ENCODE peak calls at places on chromosome 14, in six cellular contexts. One of them, this sample, is unnamed.

GRCh38 chr14:95601650-95602049 is 66.8 kb downstream of the GLRX5 start:
- DNase-seq in SIG-M5: no peak
- DNase-seq in left kidney: no peak
- DNase-seq in A549: no peak
- DNase-seq in hepatocyte: no peak
- DNase-seq in PC-9: no peak
- DNase-seq in this sample: no peak

GRCh38 chr14:96944297-96944696 is 147.1 kb downstream of the VRK1 start:
- DNase-seq in SIG-M5: no peak
- DNase-seq in left kidney: no peak
- DNase-seq in A549: no peak
- DNase-seq in hepatocyte: no peak
- DNase-seq in PC-9: no peak
- DNase-seq in this sample: peak; percentile 45

GRCh38 chr14:64758711-64759554 is 54.7 kb downstream of the PLEKHG3 start:
- DNase-seq in SIG-M5: no peak
- DNase-seq in left kidney: peak; percentile 69
- DNase-seq in A549: peak; percentile 82
- DNase-seq in hepatocyte: peak; percentile 89
- DNase-seq in PC-9: peak; percentile 77
- DNase-seq in this sample: peak; percentile 63

GRCh38 chr14:100762901-100763300 is 36.2 kb downstream of the DLK1 start:
- DNase-seq in SIG-M5: no peak
- DNase-seq in left kidney: no peak
- DNase-seq in A549: no peak
- DNase-seq in hepatocyte: no peak
- DNase-seq in PC-9: no peak
- DNase-seq in this sample: no peak

GRCh38 chr14:102486513-102487203 is 22.9 kb downstream of the ANKRD9 start:
- DNase-seq in SIG-M5: no peak
- DNase-seq in left kidney: no peak
- DNase-seq in A549: no peak
- DNase-seq in hepatocyte: no peak
- DNase-seq in PC-9: no peak
- DNase-seq in this sample: no peak

GRCh38 chr14:91753501-91754128 is 21.7 kb upstream of the CATSPERB start:
- DNase-seq in SIG-M5: no peak
- DNase-seq in left kidney: no peak
- DNase-seq in A549: no peak
- DNase-seq in hepatocyte: no peak
- DNase-seq in PC-9: no peak
- DNase-seq in this sample: no peak

GRCh38 chr14:90777830-90778467 is 38.3 kb downstream of the TTC7B start:
- DNase-seq in SIG-M5: no peak
- DNase-seq in left kidney: no peak
- DNase-seq in A549: no peak
- DNase-seq in hepatocyte: no peak
- DNase-seq in PC-9: no peak
- DNase-seq in this sample: peak; percentile 70

GRCh38 chr14:88473791-88474190 is 81.0 kb downstream of the PTPN21 start:
- DNase-seq in SIG-M5: no peak
- DNase-seq in left kidney: peak; percentile 5
- DNase-seq in A549: no peak
- DNase-seq in hepatocyte: peak; percentile 65
- DNase-seq in PC-9: no peak
- DNase-seq in this sample: no peak

GRCh38 chr14:44912041-44912869 is 49.5 kb downstream of the KLHL28 start:
- DNase-seq in SIG-M5: no peak
- DNase-seq in left kidney: peak; percentile 60
- DNase-seq in A549: no peak
- DNase-seq in hepatocyte: no peak
- DNase-seq in PC-9: no peak
- DNase-seq in this sample: no peak

GRCh38 chr14:68318788-68319187 is 474.1 kb downstream of the ZFP36L1 start:
- DNase-seq in SIG-M5: no peak
- DNase-seq in left kidney: peak; percentile 43
- DNase-seq in A549: no peak
- DNase-seq in hepatocyte: no peak
- DNase-seq in PC-9: no peak
- DNase-seq in this sample: no peak

GRCh38 chr14:71403673-71404072 is 496.4 kb downstream of the PCNX1 start:
- DNase-seq in SIG-M5: no peak
- DNase-seq in left kidney: peak; percentile 9
- DNase-seq in A549: peak; percentile 20
- DNase-seq in hepatocyte: no peak
- DNase-seq in PC-9: no peak
- DNase-seq in this sample: no peak

GRCh38 chr14:76955575-76956252 is 72.8 kb downstream of the IRF2BPL start:
- DNase-seq in SIG-M5: no peak
- DNase-seq in left kidney: no peak
- DNase-seq in A549: peak; percentile 60
- DNase-seq in hepatocyte: no peak
- DNase-seq in PC-9: no peak
- DNase-seq in this sample: no peak

GRCh38 chr14:102225936-102226335 is 79.0 kb downstream of the MOK start:
- DNase-seq in SIG-M5: no peak
- DNase-seq in left kidney: no peak
- DNase-seq in A549: no peak
- DNase-seq in hepatocyte: no peak
- DNase-seq in PC-9: no peak
- DNase-seq in this sample: no peak

GRCh38 chr14:56338674-56339073 is 220.5 kb downstream of the PELI2 start:
- DNase-seq in SIG-M5: no peak
- DNase-seq in left kidney: no peak
- DNase-seq in A549: no peak
- DNase-seq in hepatocyte: no peak
- DNase-seq in PC-9: no peak
- DNase-seq in this sample: no peak

GRCh38 chr14:70801836-70802235 is 7.5 kb downstream of the MAP3K9 start:
- DNase-seq in SIG-M5: no peak
- DNase-seq in left kidney: no peak
- DNase-seq in A549: no peak
- DNase-seq in hepatocyte: no peak
- DNase-seq in PC-9: no peak
- DNase-seq in this sample: no peak

GRCh38 chr14:55581011-55581806 is 1.2 kb downstream of the KTN1 start:
- DNase-seq in SIG-M5: no peak
- DNase-seq in left kidney: peak; percentile 75
- DNase-seq in A549: peak; percentile 44
- DNase-seq in hepatocyte: peak; percentile 64
- DNase-seq in PC-9: no peak
- DNase-seq in this sample: no peak

GRCh38 chr14:39302124-39302810 is 68.6 kb downstream of the MIA2 start:
- DNase-seq in SIG-M5: no peak
- DNase-seq in left kidney: no peak
- DNase-seq in A549: no peak
- DNase-seq in hepatocyte: no peak
- DNase-seq in PC-9: no peak
- DNase-seq in this sample: no peak

GRCh38 chr14:86038401-86038985 is 508.5 kb downstream of the FLRT2 start:
- DNase-seq in SIG-M5: no peak
- DNase-seq in left kidney: peak; percentile 80
- DNase-seq in A549: peak; percentile 41
- DNase-seq in hepatocyte: peak; percentile 77
- DNase-seq in PC-9: peak; percentile 1
- DNase-seq in this sample: no peak

GRCh38 chr14:39680777-39681176 is 248.5 kb upstream of the FBXO33 start:
- DNase-seq in SIG-M5: no peak
- DNase-seq in left kidney: no peak
- DNase-seq in A549: no peak
- DNase-seq in hepatocyte: no peak
- DNase-seq in PC-9: no peak
- DNase-seq in this sample: no peak

GRCh38 chr14:77026930-77027537 is 1.5 kb downstream of the IRF2BPL start:
- DNase-seq in SIG-M5: no peak
- DNase-seq in left kidney: peak; percentile 81
- DNase-seq in A549: peak; percentile 69
- DNase-seq in hepatocyte: peak; percentile 74
- DNase-seq in PC-9: peak; percentile 65
- DNase-seq in this sample: peak; percentile 82

GRCh38 chr14:53338192-53338591 is 185.1 kb upstream of the DDHD1 start:
- DNase-seq in SIG-M5: no peak
- DNase-seq in left kidney: no peak
- DNase-seq in A549: no peak
- DNase-seq in hepatocyte: no peak
- DNase-seq in PC-9: no peak
- DNase-seq in this sample: no peak